ENCODE peak calls at places on chromosomes 5 and 9, in nine cellular contexts. W is erythroblast; C is GDM1; M is cardiac fibroblast; I is brain microvascular endothelial cell; V is CD8-positive, alpha-beta memory T cell; J is AML-193; H is germinal center; G is SW 1271. U is an unnamed sample.

GRCh38 chr9:128554155-128554862 is 1.9 kb downstream of the SPTAN1 start:
- DNase-seq in C (no peak), M (peak), J (no peak), W (no peak), G (peak), I (peak), H (peak), V (peak), U (peak)

GRCh38 chr5:112417931-112418358 is 1.1 kb downstream of the EPB41L4A start:
- DNase-seq in J (no peak), W (peak), M (peak), G (no peak), C (no peak), H (peak), I (peak), V (no peak), U (no peak)

GRCh38 chr5:82749453-82749852 is 327.7 kb downstream of the TMEM167A start:
- DNase-seq in J (no peak), M (peak), G (no peak), V (no peak), H (no peak), W (no peak), C (no peak), I (peak), U (no peak)

GRCh38 chr9:38256461-38256860 is 136.0 kb upstream of the ALDH1B1 start:
- DNase-seq in W (no peak), V (no peak), C (no peak), J (no peak), I (no peak), H (no peak), G (no peak), M (no peak), U (no peak)

GRCh38 chr5:6780802-6781391 is 67.7 kb downstream of the TENT4A start:
- DNase-seq in I (no peak), J (no peak), W (peak), V (no peak), M (peak), C (no peak), H (peak), G (peak), U (peak)

GRCh38 chr9:134233022-134233421 is 68.7 kb upstream of the RNU6ATAC start:
- DNase-seq in W (no peak), C (no peak), M (no peak), H (no peak), V (no peak), I (no peak), J (no peak), G (no peak), U (no peak)

GRCh38 chr9:130871395-130872057 is 25.1 kb downstream of the QRFP start:
- DNase-seq in I (no peak), J (no peak), V (no peak), W (no peak), H (no peak), G (no peak), C (no peak), M (no peak), U (no peak)

GRCh38 chr5:79561525-79561893 is 47.6 kb upstream of the HOMER1 start:
- DNase-seq in G (no peak), V (no peak), M (no peak), J (no peak), W (no peak), C (no peak), I (no peak), H (no peak), U (no peak)

U was measured in OCI-LY7.